ENCODE peak calls at places on chromosomes 6 and 20, in six cellular contexts. I, M, G, T, J and F are unnamed samples.

GRCh38 chr6:169099411-169100202 is 154.0 kb downstream of the THBS2 start:
- DNase-seq in I (peak; percentile 11), M (no peak), G (peak; percentile 70), J (no peak), T (no peak), F (peak; percentile 45)

GRCh38 chr6:56693988-56694387 is 51.3 kb upstream of the DST start:
- DNase-seq in I (no peak), G (no peak), J (no peak), T (no peak), M (no peak), F (no peak)

GRCh38 chr20:32572271-32572968 is 12.7 kb downstream of the NOL4L start:
- DNase-seq in I (no peak), T (no peak), G (no peak), M (no peak), J (no peak), F (no peak)

GRCh38 chr20:53656653-53657288 is 63.1 kb upstream of the ZNF217 start:
- DNase-seq in G (peak; percentile 76), T (no peak), J (no peak), I (no peak), M (no peak), F (no peak)

GRCh38 chr6:63968650-63969049 is 333.0 kb downstream of the PHF3 start:
- DNase-seq in J (no peak), T (no peak), G (no peak), M (no peak), I (no peak), F (no peak)

GRCh38 chr6:37170273-37171140 is 555 bp downstream of the PIM1 start:
- DNase-seq in M (peak; percentile 88), J (peak; percentile 42), T (no peak), I (no peak), G (peak; percentile 28), F (peak; percentile 45)

GRCh38 chr6:97963148-97963680 is 680.2 kb upstream of the MMS22L start:
- DNase-seq in I (no peak), G (no peak), T (no peak), M (no peak), J (no peak), F (no peak)

GRCh38 chr20:32010666-32011065 is 428 bp downstream of the CCM2L start:
- DNase-seq in M (no peak), J (no peak), T (no peak), I (no peak), G (no peak), F (no peak)

GRCh38 chr6:36319436-36319762 is 17.3 kb downstream of the BNIP5 start:
- DNase-seq in J (no peak), T (no peak), M (no peak), G (no peak), I (no peak), F (no peak)

GRCh38 chr20:4112490-4113420 is 97.4 kb upstream of the RNF24 start:
- DNase-seq in M (no peak), G (peak; percentile 58), T (peak; percentile 56), I (no peak), J (no peak), F (no peak)

GRCh38 chr20:42364446-42364845 is 746.3 kb upstream of the CHD6 start:
- DNase-seq in G (no peak), T (no peak), J (no peak), I (no peak), M (no peak), F (no peak)

GRCh38 chr6:98498359-98498758 is 336.0 kb upstream of the POU3F2 start:
- DNase-seq in M (no peak), J (no peak), G (no peak), T (no peak), I (no peak), F (no peak)

GRCh38 chr6:123316733-123317323 is 319.9 kb downstream of the TRDN start:
- DNase-seq in I (peak; percentile 9), M (no peak), G (peak; percentile 4), T (no peak), J (no peak), F (no peak)
- TF ChIP-seq CTCF in I (peak; percentile 21), M (no peak), G (peak; percentile 46), T (peak; percentile 14), J (peak; percentile 33), F (no peak)

GRCh38 chr6:111761783-111762312 is 111.4 kb downstream of the FYN start:
- DNase-seq in G (peak; percentile 19), M (no peak), J (no peak), T (no peak), I (no peak), F (no peak)

GRCh38 chr6:111757342-111757741 is 115.9 kb downstream of the FYN start:
- DNase-seq in J (no peak), G (peak; percentile 84), T (no peak), I (no peak), M (no peak), F (no peak)

GRCh38 chr6:111759836-111760785 is 113.1 kb downstream of the FYN start:
- DNase-seq in J (no peak), M (peak; percentile 76), I (no peak), G (peak; percentile 97), T (no peak), F (no peak)

GRCh38 chr6:111759413-111759835 is 113.8 kb downstream of the FYN start:
- DNase-seq in T (no peak), I (no peak), M (no peak), G (peak; percentile 44), J (no peak), F (no peak)

GRCh38 chr6:111758608-111759293 is 114.5 kb downstream of the FYN start:
- DNase-seq in J (no peak), M (no peak), T (no peak), I (no peak), G (no peak), F (no peak)
- H3K4me3 ChIP-seq in J (no peak overlapping the region), M (no peak overlapping the region), T (no peak overlapping the region), I (no peak overlapping the region), G (no peak overlapping the region), F (no peak overlapping the region)

GRCh38 chr6:2765896-2766766 is 938 bp downstream of the WRNIP1 start:
- DNase-seq in I (no peak), G (peak; percentile 30), M (peak; percentile 76), J (peak; percentile 23), T (no peak), F (peak; percentile 88)
- TF ChIP-seq POLR2A in I (peak; percentile 28), G (no peak), M (no peak), J (no peak), T (no peak), F (no peak)

DNA sequence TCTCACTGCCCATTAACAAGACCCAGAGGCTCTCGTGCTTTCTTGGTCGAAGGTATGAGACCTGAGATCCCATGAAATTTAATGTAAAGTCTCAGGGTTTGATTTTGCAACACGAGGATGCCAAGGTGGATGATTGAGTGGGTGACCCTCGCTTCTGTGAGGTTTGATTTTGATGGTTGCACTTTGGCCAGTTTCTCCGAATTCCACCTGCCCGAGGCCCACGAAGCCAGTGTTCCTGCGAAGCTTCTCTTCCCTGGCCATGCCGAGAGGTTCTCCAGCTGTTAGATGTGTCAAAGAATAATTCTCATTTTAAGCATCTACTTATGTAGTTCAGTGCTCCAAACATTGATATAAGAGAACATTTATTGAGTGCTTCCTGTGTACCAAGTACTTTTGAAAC is at the start of gene KIF25:
- DNase-seq in I (no peak), J (no peak), G (no peak), M (no peak), T (no peak), F (peak; percentile 6)
- TF ChIP-seq CTCF in I (no peak), J (no peak), G (no peak), M (no peak), T (no peak), F (no peak)

GRCh38 chr6:95094751-95095150 is 482.6 kb upstream of the MANEA start:
- DNase-seq in I (no peak), J (no peak), M (no peak), T (no peak), G (peak; percentile 71), F (no peak)

GRCh38 chr6:95093154-95093553 is 484.2 kb upstream of the MANEA start:
- DNase-seq in T (no peak), G (peak; percentile 29), M (no peak), J (no peak), I (no peak), F (no peak)

GRCh38 chr6:95091823-95092436 is 485.4 kb upstream of the MANEA start:
- DNase-seq in M (no peak), T (no peak), G (peak; percentile 72), J (no peak), I (peak; percentile 41), F (no peak)

GRCh38 chr6:95095855-95096254 is 481.5 kb upstream of the MANEA start:
- DNase-seq in G (no peak), J (no peak), T (no peak), M (no peak), I (no peak), F (no peak)

GRCh38 chr6:95095271-95095670 is 482.1 kb upstream of the MANEA start:
- DNase-seq in M (no peak), J (no peak), T (no peak), I (no peak), G (peak; percentile 25), F (no peak)
- H3K4me3 ChIP-seq in M (no peak overlapping the region), J (no peak overlapping the region), T (no peak overlapping the region), I (no peak overlapping the region), G (no peak overlapping the region), F (no peak overlapping the region)

DNA sequence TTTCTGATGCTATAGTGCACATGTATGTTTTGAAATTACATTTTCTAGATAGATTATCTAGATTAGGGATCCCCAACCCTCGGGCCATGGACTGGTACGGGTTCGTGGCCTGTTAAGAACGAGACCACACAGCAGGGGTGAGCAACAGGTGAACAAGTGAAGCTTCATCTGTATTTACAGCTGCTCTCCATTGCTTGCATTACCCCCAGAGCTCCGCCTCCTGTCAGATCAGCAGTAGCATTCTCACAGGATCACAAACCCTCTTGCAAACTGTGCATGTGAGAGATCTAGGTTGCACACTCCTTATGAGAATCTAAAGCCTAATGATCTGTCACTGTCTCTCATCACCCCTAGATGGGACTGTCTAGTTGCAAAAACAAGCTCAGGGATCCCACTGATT is 10.4 kb downstream of the CEP57L1 start:
- DNase-seq in M (no peak), T (no peak), G (no peak), I (no peak), J (no peak), F (no peak)
- TF ChIP-seq POLR2A in M (no peak), T (no peak), G (no peak), I (no peak), J (no peak), F (no peak)

DNA sequence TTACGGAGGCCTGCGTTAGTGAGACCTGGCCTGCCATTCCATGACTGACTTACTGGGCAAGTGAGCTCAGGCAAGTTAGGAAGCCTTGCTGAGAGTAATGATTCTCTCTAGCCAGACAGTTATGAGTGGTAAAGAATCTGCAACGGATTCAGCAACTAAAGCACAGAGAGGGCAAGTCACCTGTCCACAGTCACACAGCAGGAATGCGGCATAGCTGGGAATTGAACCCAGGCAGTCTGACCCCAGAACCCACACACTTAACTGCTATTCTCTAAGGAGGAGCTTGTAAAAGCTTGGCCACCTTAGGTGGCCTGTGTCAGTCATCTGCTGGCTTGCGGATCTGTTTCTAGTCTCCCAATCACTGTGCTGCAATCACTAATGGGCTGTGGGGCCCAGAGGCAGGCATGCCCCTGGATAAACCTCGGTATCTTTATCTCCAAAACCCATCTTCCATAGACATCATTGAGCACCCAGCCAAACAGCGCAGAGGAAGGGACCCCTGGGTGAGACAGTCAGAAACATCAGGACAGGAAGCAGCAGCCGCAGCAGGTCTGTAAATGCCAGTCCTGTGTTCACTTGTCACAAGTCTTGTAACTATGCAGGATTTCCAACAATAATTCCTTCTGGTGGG is 215.9 kb upstream of the KCNG1 start:
- DNase-seq in M (no peak), T (no peak), J (no peak), G (no peak), I (no peak), F (no peak)
- TF ChIP-seq CTCF in M (no peak), T (no peak), J (no peak), G (no peak), I (no peak), F (no peak)